ENCODE peak calls at places on chromosomes 1 and 21, in eight cellular contexts. C is colonic mucosa, K is cardiac muscle cell, U is transverse colon, Q is suprapubic skin, L is lower lobe of right lung, Y is PC-3, F is psoas muscle. P is an unnamed sample.

GRCh38 chr1:102902045-102902444 is 206.3 kb downstream of the COL11A1 start:
- DNase-seq in L (no peak), Q (no peak), K (no peak), U (no peak), F (no peak), C (no peak), Y (no peak), P (no peak)

GRCh38 chr1:231118704-231119453 is 43.0 kb upstream of the TRIM67 start:
- DNase-seq in K (no peak), Y (no peak), F (no peak), C (no peak), L (no peak), Q (no peak), U (no peak), P (no peak)

GRCh38 chr1:31742462-31743212 is 21.5 kb downstream of the ADGRB2 start:
- DNase-seq in K (no peak), U (no peak), F (no peak), Y (no peak), L (no peak), C (no peak), Q (no peak), P (no peak)

GRCh38 chr1:12047120-12047876 is 15.8 kb upstream of the TNFRSF8 start:
- DNase-seq in Q (no peak), C (no peak), K (no peak), Y (no peak), U (no peak), L (no peak), F (no peak), P (peak; percentile 60)

GRCh38 chr1:17149771-17150170 is 30.5 kb upstream of the PADI2 start:
- DNase-seq in C (no peak), U (no peak), Q (no peak), K (no peak), F (no peak), L (no peak), Y (no peak), P (no peak)

GRCh38 chr1:99445486-99445885 is 181.2 kb downstream of the PLPPR4 start:
- DNase-seq in K (no peak), Y (no peak), Q (no peak), F (no peak), L (no peak), C (no peak), U (no peak), P (no peak)

GRCh38 chr21:37877888-37878684 is 38.2 kb downstream of the KCNJ6 start:
- DNase-seq in U (no peak), K (no peak), Y (no peak), C (no peak), Q (no peak), F (no peak), L (no peak), P (no peak)

GRCh38 chr1:183632964-183633363 is 2.6 kb downstream of the ARPC5 start:
- DNase-seq in U (no peak), L (no peak), K (no peak), Y (no peak), C (no peak), F (no peak), Q (no peak), P (no peak)

GRCh38 chr1:8794605-8795004 is 22.8 kb downstream of the RERE start:
- DNase-seq in K (no peak), L (no peak), F (no peak), C (no peak), Q (no peak), U (no peak), Y (peak; percentile 18), P (no peak)

GRCh38 chr1:185567006-185567405 is 167.2 kb upstream of the HMCN1 start:
- DNase-seq in C (no peak), Y (peak; percentile 44), U (no peak), L (no peak), Q (no peak), K (no peak), F (no peak), P (no peak)

GRCh38 chr21:29098156-29098555 is 24.7 kb upstream of the CCT8 start:
- DNase-seq in K (no peak), F (no peak), Q (no peak), C (no peak), L (no peak), U (no peak), Y (no peak), P (no peak)

GRCh38 chr1:84668185-84668584 is 22.1 kb downstream of the SSX2IP start:
- DNase-seq in F (no peak), C (no peak), L (no peak), Q (no peak), Y (peak; percentile 28), K (no peak), U (no peak), P (no peak)

GRCh38 chr1:240801445-240801844 is 189.5 kb upstream of the GREM2 start:
- DNase-seq in K (no peak), F (no peak), U (no peak), Q (no peak), L (no peak), Y (peak; percentile 67), C (no peak), P (no peak)

GRCh38 chr1:167938083-167938482 is 1.2 kb upstream of the MPC2 start:
- DNase-seq in U (no peak), K (peak; percentile 4), F (no peak), L (no peak), Y (peak; percentile 40), C (no peak), Q (no peak), P (no peak)

GRCh38 chr1:201925961-201926585 is 20.3 kb downstream of the LMOD1 start:
- DNase-seq in U (no peak), K (no peak), Y (no peak), C (no peak), Q (no peak), F (no peak), L (no peak), P (no peak)

GRCh38 chr21:32613436-32614043 is 1.4 kb upstream of the CFAP298 start:
- DNase-seq in L (no peak), C (no peak), U (no peak), Q (no peak), K (no peak), Y (no peak), F (no peak), P (no peak)

GRCh38 chr1:246199086-246199485 is 308.0 kb downstream of the SMYD3 start:
- DNase-seq in U (no peak), F (no peak), K (no peak), L (no peak), Y (no peak), C (no peak), Q (no peak), P (no peak)

GRCh38 chr1:12309783-12310742 is 80.2 kb downstream of the VPS13D start:
- DNase-seq in F (no peak), K (no peak), L (no peak), U (peak; percentile 34), Y (no peak), Q (no peak), C (peak; percentile 34), P (no peak)

GRCh38 chr1:31768939-31769704 is 5.0 kb upstream of the ADGRB2 start:
- DNase-seq in Y (no peak), C (no peak), K (no peak), L (no peak), U (no peak), Q (no peak), F (peak; percentile 2), P (no peak)

GRCh38 chr1:64471724-64472276 is 1.9 kb downstream of the CACHD1 start:
- DNase-seq in U (no peak), K (no peak), Y (no peak), L (no peak), F (no peak), Q (no peak), C (no peak), P (no peak)

GRCh38 chr1:66043186-66043585 is 250.5 kb downstream of the PDE4B start:
- DNase-seq in K (no peak), U (no peak), Q (no peak), L (no peak), Y (no peak), F (no peak), C (no peak), P (no peak)

DNA sequence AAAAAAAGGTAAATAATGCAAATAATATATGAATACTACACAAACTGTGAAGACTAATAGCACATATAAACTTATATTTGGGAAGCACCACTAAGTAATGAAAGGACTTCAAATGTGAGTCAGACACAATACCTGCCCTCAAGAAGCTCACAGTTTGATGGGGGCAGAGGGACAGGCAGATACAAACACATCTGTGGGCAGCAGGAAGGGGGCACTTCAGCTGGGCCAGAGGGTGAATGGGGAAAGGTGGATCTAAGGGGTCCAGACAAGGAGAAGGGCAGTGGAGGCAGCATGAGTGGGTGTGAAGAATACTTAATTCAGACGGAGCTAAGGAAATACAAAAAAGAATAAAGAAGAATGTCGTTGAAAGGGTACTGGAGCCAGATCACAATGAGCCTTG is 114.2 kb downstream of the TGFBR3 start:
- DNase-seq in C (no peak), Y (no peak), U (no peak), L (no peak), Q (no peak), F (no peak), K (no peak), P (no peak)
- TF ChIP-seq CTCF in C (no peak), Y (no peak), U (no peak), L (no peak), Q (no peak), F (no peak), K (no peak), P (no peak)

GRCh38 chr1:92838519-92838918 is 6.7 kb downstream of the RPL5 start:
- DNase-seq in L (no peak), C (no peak), Q (no peak), Y (no peak), F (no peak), U (no peak), K (no peak), P (no peak)
- H3K36me3 ChIP-seq in L (peaks cover 100% of the 10 kb centered on the region), C (peaks cover 5% of the 10 kb centered on the region), Q (peaks cover 94% of the 10 kb centered on the region), Y (peaks cover 97% of the 10 kb centered on the region), F (peaks cover 34% of the 10 kb centered on the region), U (peaks cover 52% of the 10 kb centered on the region), K (peaks cover 94% of the 10 kb centered on the region), P (peaks cover 62% of the 10 kb centered on the region)

DNA sequence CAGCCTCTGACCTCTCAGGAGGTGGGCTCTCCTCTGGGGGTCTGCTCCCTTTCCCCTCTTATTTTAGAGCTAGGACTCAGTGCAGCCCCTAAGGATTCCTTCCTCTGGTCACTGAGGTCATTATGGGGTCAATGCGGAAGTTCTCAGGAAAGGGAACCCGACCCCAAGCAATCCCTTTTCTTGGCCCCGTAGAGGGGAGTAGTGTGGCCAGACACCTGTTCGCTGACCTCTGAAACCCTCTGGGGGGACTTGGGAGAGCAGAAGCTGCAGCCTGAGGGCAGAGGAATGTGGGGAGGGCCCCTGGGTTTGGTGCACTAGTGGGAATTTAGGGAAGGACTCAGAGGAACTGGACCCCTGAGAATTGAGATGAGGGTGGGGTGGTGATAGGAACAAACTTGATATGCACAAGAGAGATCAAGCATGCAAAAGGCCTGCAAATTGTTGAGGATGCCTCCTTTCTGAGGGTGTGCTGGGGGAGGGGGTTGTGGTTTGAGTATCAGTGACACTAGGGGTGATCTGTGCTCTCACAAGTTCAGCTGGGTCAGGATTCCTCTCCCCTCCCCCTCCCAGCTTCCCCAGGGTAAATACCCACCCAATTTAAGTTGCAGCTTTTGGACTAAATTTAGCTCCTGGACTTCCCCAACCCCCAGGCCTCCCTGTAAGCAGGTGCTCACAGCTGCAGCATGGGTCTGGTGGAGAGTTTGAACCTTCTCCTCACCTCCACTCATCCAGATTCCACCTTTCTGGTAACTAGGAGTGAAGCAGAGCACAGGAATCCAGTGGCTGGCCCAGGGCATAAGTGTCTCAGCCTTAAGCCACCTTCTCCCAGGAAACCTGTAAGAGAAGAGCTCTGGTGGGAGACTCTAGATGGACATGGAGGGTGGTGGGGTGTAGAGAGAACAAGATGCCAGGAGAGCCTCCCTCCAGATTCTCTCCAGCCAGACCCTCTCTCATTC is 13.5 kb downstream of the ADAMTSL4 start:
- DNase-seq in Q (no peak), C (peak; percentile 67), U (peak; percentile 84), L (no peak), Y (peak; percentile 28), K (no peak), F (peak; percentile 69), P (peak; percentile 69)
- H3K4me1 ChIP-seq in Q (peaks cover 86% of the 10 kb centered on the region), C (peaks cover 44% of the 10 kb centered on the region), U (peaks cover 85% of the 10 kb centered on the region), L (peaks cover 88% of the 10 kb centered on the region), Y (peaks cover 42% of the 10 kb centered on the region), K (peaks cover 38% of the 10 kb centered on the region), F (peaks cover 73% of the 10 kb centered on the region), P (peaks cover 67% of the 10 kb centered on the region)

GRCh38 chr1:205986291-205986690 is 16.9 kb downstream of the RAB7B start:
- DNase-seq in Y (no peak), K (no peak), U (no peak), L (no peak), F (no peak), Q (no peak), C (no peak), P (no peak)
- TF ChIP-seq CTCF in Y (peak; percentile 44), K (peak; percentile 7), U (no peak), L (no peak), F (no peak), Q (no peak), C (no peak), P (no peak)

P was measured in CD8-positive, alpha-beta T cell.